ENCODE peak calls at places on chromosome 7, in four cellular contexts. V is GM12878, G is HepG2, I is H1. E is an unnamed sample. For H3K9me3 and H3K36me3, the result is how much of the 10 kb centered on the place peaks cover.

GRCh38 chr7:124840435-124840834 is 74.8 kb upstream of the GPR37 start:
- DNase-seq in I (no peak), G (peak), V (no peak), E (peak)

GRCh38 chr7:80134536-80135305 is at the start of gene GNAI1:
- DNase-seq in G (peak), V (no peak), I (peak), E (peak)

GRCh38 chr7:101125989-101126650 is 784 bp upstream of the SERPINE1 start:
- DNase-seq in V (peak), G (peak), I (no peak), E (no peak)

GRCh38 chr7:152893801-152894294 is 134.3 kb downstream of the ACTR3B start:
- DNase-seq in G (no peak), V (no peak), I (no peak), E (peak)

GRCh38 chr7:30238721-30239441 is 45.5 kb upstream of the ZNRF2 start:
- DNase-seq in G (peak), V (peak), I (no peak), E (no peak)

GRCh38 chr7:149144996-149145850 is 2.0 kb upstream of the ZNF398 start:
- DNase-seq in G (no peak), V (no peak), I (no peak), E (no peak)

GRCh38 chr7:46525876-46526275 is 604.8 kb upstream of the IGFBP3 start:
- DNase-seq in I (no peak), V (no peak), G (no peak), E (no peak)

GRCh38 chr7:148941598-148942280 is 57.6 kb upstream of the EZH2 start:
- DNase-seq in I (peak), G (peak), V (no peak), E (peak)

GRCh38 chr7:155584261-155584660 is 37.9 kb upstream of the CNPY1 start:
- DNase-seq in V (no peak), G (no peak), I (no peak), E (no peak)

GRCh38 chr7:129258649-129259389 is 34.0 kb downstream of the AHCYL2 start:
- DNase-seq in V (no peak), G (no peak), I (no peak), E (no peak)

GRCh38 chr7:82598958-82599357 is 155.4 kb upstream of the CACNA2D1 start:
- DNase-seq in I (no peak), V (no peak), G (no peak), E (no peak)

GRCh38 chr7:76310102-76310957 is 7.9 kb downstream of the HSPB1 start:
- DNase-seq in G (no peak), V (no peak), I (no peak), E (peak)

GRCh38 chr7:142901426-142902259 is 16.1 kb upstream of the TRPV6 start:
- DNase-seq in V (no peak), I (no peak), G (no peak), E (no peak)

GRCh38 chr7:129843365-129843898 is 109.3 kb downstream of the UBE2H start:
- DNase-seq in V (no peak), G (no peak), I (no peak), E (no peak)

DNA sequence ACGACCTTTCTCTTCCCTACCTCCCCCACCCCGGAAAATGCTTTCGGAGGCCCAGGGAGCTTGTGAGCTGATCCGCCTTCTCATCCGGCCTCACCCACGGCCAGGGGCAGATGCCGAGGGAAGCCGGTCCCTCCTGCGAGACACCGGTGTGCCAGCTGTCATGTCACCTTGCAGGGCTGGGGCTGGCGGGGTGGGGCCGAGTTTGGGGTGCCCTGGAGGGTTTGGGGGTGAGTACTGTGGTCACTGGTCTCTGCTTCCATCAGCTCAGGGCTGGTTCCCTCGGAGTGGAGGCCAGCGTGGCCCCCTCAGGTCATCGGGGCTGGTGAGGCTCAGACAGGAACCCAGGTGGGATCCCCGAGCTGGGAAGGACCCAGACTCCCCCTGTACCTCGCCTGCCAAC is 48.7 kb downstream of the RCC1L start:
- DNase-seq in V (no peak), G (no peak), I (no peak), E (no peak)
- TF ChIP-seq TCF12 in V (no peak), G (no peak), I (no peak), E (no peak)

GRCh38 chr7:41758321-41758720 is 55.4 kb upstream of the INHBA start:
- DNase-seq in V (no peak), G (no peak), I (no peak), E (no peak)

GRCh38 chr7:41760293-41760692 is 57.4 kb upstream of the INHBA start:
- DNase-seq in G (no peak), V (no peak), I (no peak), E (no peak)

GRCh38 chr7:41755100-41755499 is 52.2 kb upstream of the INHBA start:
- DNase-seq in G (no peak), I (no peak), V (no peak), E (no peak)

GRCh38 chr7:41754046-41754445 is 51.2 kb upstream of the INHBA start:
- DNase-seq in V (no peak), G (no peak), I (no peak), E (no peak)

GRCh38 chr7:41756783-41757182 is 53.9 kb upstream of the INHBA start:
- DNase-seq in I (no peak), G (no peak), V (no peak), E (no peak)
- H3K9me3 ChIP-seq in I (under half), G (half or more), V (under half), E (under half)

GRCh38 chr7:50347693-50348092 is 43.2 kb downstream of the IKZF1 start:
- DNase-seq in G (no peak), V (no peak), I (no peak), E (no peak)

GRCh38 chr7:50348469-50349162 is 44.1 kb downstream of the IKZF1 start:
- DNase-seq in G (no peak), I (no peak), V (no peak), E (no peak)

GRCh38 chr7:50349963-50350944 is 45.7 kb downstream of the IKZF1 start:
- DNase-seq in V (peak), I (no peak), G (no peak), E (no peak)

GRCh38 chr7:50351267-50351666 is 46.8 kb downstream of the IKZF1 start:
- DNase-seq in V (no peak), G (no peak), I (no peak), E (no peak)

DNA sequence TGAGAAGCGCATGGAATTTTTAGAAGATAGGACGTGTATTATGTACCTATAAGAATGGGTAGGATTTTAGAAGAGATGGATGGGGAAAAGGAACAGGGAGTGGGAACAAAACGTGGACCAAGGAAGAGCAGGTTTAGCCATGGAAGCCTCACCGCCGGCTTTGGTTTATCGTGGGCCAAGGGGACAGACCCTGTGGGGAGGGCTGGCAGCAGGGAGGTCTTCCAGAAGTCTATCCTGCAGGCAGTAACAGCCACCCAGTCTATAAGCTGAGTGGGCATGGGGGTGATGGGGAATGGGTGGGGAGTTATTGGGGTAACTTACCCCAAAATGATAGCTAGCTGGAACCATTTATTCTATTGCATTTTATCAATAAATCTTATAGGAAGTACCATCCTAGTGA is 44.9 kb downstream of the IKZF1 start:
- DNase-seq in I (no peak), G (no peak), V (no peak), E (no peak)
- H3K36me3 ChIP-seq in I (under half), G (under half), V (under half), E (under half)

GRCh38 chr7:88205179-88205578 is 14.7 kb downstream of the SRI start:
- DNase-seq in V (no peak), I (no peak), G (no peak), E (no peak)
- TF ChIP-seq TCF12 in V (no peak), I (no peak), G (no peak), E (no peak)

DNA sequence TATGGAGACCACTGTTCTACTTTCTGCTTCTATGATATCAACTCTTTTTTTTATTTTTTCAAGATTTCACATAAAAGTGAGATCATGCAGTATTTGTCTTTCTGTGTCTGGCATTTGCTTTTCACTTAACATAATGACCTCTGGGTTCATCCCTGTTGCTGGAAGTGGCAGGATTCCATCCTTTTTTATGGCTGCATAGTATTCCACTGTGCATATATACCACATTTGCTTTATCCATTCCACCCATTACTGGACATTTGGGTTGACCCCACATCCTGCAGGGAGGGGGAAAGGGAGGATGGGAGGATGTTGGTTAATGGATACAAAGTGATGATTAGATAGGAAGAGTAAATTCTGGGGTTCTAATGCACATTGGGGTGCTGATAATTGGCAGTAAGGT is 80.3 kb upstream of the NPTX2 start:
- DNase-seq in G (no peak), V (no peak), I (no peak), E (no peak)
- H3K9me3 ChIP-seq in G (under half), V (under half), I (under half), E (under half)

DNA sequence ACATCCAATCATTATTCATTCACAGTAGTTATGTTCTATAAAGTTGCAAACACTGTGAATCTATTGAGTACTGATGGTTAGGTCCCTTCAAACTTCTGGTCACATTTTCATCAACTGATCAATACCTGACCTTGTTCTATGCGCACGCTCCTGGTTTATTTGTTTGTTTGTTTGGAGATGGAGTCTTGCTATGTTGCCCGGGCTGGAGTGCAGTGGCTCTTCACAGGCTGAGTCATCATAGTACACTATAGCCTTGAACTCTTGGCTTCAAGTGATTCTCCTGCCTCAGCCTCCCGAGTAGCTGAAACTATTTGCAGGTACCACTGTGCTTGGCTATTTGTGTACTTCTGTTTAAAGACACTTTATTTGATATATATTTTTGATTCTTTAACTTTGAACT is 19.3 kb downstream of the SND1 start:
- DNase-seq in V (no peak), G (no peak), I (no peak), E (no peak)
- H3K36me3 ChIP-seq in V (under half), G (under half), I (under half), E (under half)

DNA sequence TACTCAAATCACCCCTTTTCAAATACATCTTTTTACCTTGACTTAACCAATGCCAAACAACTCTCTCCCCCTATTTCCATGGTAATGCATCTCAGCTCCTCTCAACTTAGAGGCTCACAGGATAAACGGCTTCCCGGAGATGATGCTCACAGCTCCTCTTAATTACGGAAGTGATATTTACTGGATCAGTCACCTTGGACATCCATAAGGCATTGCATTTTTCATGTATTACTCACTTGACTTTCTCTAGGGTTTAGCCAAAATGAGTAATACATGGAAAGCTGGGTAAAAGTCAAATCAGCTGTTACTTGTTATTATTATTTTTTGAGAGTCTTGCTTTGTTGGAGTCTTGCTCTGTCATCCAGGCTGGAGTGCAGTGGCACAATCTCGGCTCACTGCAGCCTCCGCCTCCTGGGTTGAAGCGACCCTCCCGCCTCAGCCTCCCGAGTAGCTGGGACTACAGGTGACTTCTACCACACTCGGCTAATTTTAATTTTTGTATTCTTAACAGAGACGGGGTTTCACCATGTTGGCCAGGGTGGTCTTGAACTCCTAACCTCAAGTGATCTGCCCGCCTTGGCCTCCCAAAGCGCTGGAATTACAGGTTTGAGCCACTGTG is 73.3 kb upstream of the RHEB start:
- DNase-seq in I (no peak), V (no peak), G (no peak), E (no peak)
- TF ChIP-seq TCF12 in I (no peak), V (no peak), G (no peak), E (peak)

GRCh38 chr7:159195926-159196325 is 51.3 kb upstream of the VIPR2 start:
- DNase-seq in I (no peak), G (no peak), V (no peak), E (no peak)
- H3K9me3 ChIP-seq in I (half or more), G (under half), V (under half), E (under half)

DNA sequence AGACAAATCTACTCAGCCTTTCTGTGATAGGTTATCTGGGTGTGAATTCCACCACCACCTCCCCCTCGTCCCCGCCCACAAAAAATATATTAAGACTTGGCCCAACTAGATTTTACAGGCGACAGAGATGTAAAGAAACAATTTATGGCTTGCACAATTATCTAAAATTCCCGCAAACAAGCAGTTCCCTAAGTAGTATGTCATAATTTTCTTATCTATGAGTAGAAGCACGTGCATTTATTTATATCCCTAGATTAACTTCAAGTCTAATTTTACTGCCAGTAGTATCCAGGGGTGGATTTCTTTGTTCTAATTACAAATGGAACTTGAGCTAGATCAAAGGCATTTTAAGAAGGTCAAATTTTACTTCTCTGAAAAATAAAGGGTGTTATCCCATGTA is 1.7 kb downstream of the TSPAN12 start:
- DNase-seq in V (no peak), I (no peak), G (no peak), E (no peak)
- H3K36me3 ChIP-seq in V (under half), I (under half), G (under half), E (under half)

GRCh38 chr7:882336-883028 is 6.1 kb downstream of the GET4 start:
- DNase-seq in I (no peak), G (no peak), V (no peak), E (no peak)
- TF ChIP-seq TCF12 in I (no peak), G (no peak), V (no peak), E (no peak)